ENCODE peak calls at places on chromosomes 6 and 20, in five cellular contexts. One of them, this sample, is unnamed.

GRCh38 chr20:58719258-58719657 is 26.7 kb downstream of the NPEPL1 start:
- DNase-seq in H1: no peak
- DNase-seq in GM12878: no peak
- DNase-seq in K562: no peak
- DNase-seq in HepG2: no peak
- DNase-seq in this sample: no peak

GRCh38 chr6:111890981-111891380 is 17.7 kb upstream of the FYN start:
- DNase-seq in HepG2: no peak
- DNase-seq in K562: no peak
- DNase-seq in GM12878: no peak
- DNase-seq in H1: no peak
- DNase-seq in this sample: no peak

GRCh38 chr6:17907467-17908229 is 79.8 kb downstream of the KIF13A start:
- DNase-seq in H1: no peak
- DNase-seq in HepG2: peak
- DNase-seq in GM12878: no peak
- DNase-seq in K562: peak
- DNase-seq in this sample: peak

GRCh38 chr20:62069741-62070216 is 4.1 kb upstream of the TAF4 start:
- DNase-seq in GM12878: no peak
- DNase-seq in H1: no peak
- DNase-seq in HepG2: no peak
- DNase-seq in K562: no peak
- DNase-seq in this sample: no peak

GRCh38 chr20:12535316-12535715 is 473.5 kb upstream of the SPTLC3 start:
- DNase-seq in K562: no peak
- DNase-seq in HepG2: no peak
- DNase-seq in H1: no peak
- DNase-seq in GM12878: no peak
- DNase-seq in this sample: no peak

GRCh38 chr6:157184202-157185015 is 138.9 kb downstream of the TMEM242 start:
- DNase-seq in H1: peak
- DNase-seq in HepG2: peak
- DNase-seq in K562: peak
- DNase-seq in GM12878: no peak
- DNase-seq in this sample: peak

GRCh38 chr20:47354710-47355488 is 1.6 kb downstream of the ZMYND8 start:
- DNase-seq in H1: no peak
- DNase-seq in HepG2: peak
- DNase-seq in GM12878: no peak
- DNase-seq in K562: no peak
- DNase-seq in this sample: no peak

GRCh38 chr6:10531513-10531912 is 10.4 kb downstream of the GCNT2 start:
- DNase-seq in HepG2: no peak
- DNase-seq in K562: no peak
- DNase-seq in GM12878: no peak
- DNase-seq in H1: no peak
- DNase-seq in this sample: no peak

GRCh38 chr6:13278991-13279390 is 49.3 kb downstream of the TBC1D7 start:
- DNase-seq in K562: no peak
- DNase-seq in GM12878: no peak
- DNase-seq in HepG2: no peak
- DNase-seq in H1: no peak
- DNase-seq in this sample: no peak

GRCh38 chr6:142356271-142356938 is 54.6 kb downstream of the ADGRG6 start:
- DNase-seq in K562: no peak
- DNase-seq in GM12878: no peak
- DNase-seq in H1: no peak
- DNase-seq in HepG2: no peak
- DNase-seq in this sample: no peak

GRCh38 chr20:23314714-23315498 is 35.7 kb upstream of the NXT1 start:
- DNase-seq in GM12878: no peak
- DNase-seq in K562: no peak
- DNase-seq in H1: no peak
- DNase-seq in HepG2: no peak
- DNase-seq in this sample: no peak

GRCh38 chr20:60528141-60528540 is 569.9 kb downstream of the CDH26 start:
- DNase-seq in HepG2: no peak
- DNase-seq in H1: no peak
- DNase-seq in K562: no peak
- DNase-seq in GM12878: no peak
- DNase-seq in this sample: no peak

GRCh38 chr6:28206527-28207243 is 18.4 kb upstream of the ZSCAN9 start:
- DNase-seq in GM12878: no peak
- DNase-seq in K562: no peak
- DNase-seq in H1: no peak
- DNase-seq in HepG2: no peak
- DNase-seq in this sample: no peak

GRCh38 chr20:13296070-13296469 is 75.0 kb downstream of the ISM1 start:
- DNase-seq in H1: no peak
- DNase-seq in HepG2: no peak
- DNase-seq in K562: no peak
- DNase-seq in GM12878: no peak
- DNase-seq in this sample: no peak

GRCh38 chr6:150324044-150324443 is 44.8 kb upstream of the IYD start:
- DNase-seq in K562: no peak
- DNase-seq in GM12878: no peak
- DNase-seq in HepG2: no peak
- DNase-seq in H1: no peak
- DNase-seq in this sample: no peak

GRCh38 chr20:33211817-33212424 is 5.2 kb upstream of the BPIFA3 start:
- DNase-seq in K562: peak
- DNase-seq in H1: peak
- DNase-seq in GM12878: no peak
- DNase-seq in HepG2: peak
- DNase-seq in this sample: peak

GRCh38 chr6:90375681-90376439 is 79.2 kb upstream of the BACH2 start:
- DNase-seq in H1: no peak
- DNase-seq in HepG2: no peak
- DNase-seq in K562: no peak
- DNase-seq in GM12878: no peak
- DNase-seq in this sample: no peak
- TF ChIP-seq JUND in H1: no peak
- TF ChIP-seq JUND in HepG2: no peak
- TF ChIP-seq JUND in K562: no peak
- TF ChIP-seq JUND in GM12878: no peak
- TF ChIP-seq JUND in this sample: no peak

DNA sequence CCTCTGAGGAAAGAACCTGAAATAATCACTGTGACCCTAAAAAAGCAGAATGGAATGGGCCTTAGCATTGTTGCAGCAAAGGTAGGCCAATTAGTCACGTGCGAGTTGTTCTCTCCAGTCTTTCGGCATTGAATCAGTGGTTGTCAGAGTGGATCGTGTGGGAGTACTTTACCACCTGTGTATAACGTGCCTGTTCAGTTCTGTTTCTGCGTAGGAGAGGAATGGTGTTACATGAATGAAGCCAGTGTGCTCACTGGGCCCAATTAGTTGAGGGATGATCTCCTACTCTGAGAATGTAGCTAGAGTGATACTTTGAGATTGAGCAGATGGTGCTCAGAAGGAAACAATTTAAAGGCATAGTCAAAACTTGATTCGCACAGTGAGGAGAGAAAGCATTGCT is 72.5 kb upstream of the KIF25 start:
- DNase-seq in GM12878: no peak
- DNase-seq in HepG2: no peak
- DNase-seq in K562: no peak
- DNase-seq in H1: no peak
- DNase-seq in this sample: no peak
- TF ChIP-seq CEBPB in GM12878: no peak
- TF ChIP-seq CEBPB in HepG2: no peak
- TF ChIP-seq CEBPB in K562: no peak
- TF ChIP-seq CEBPB in H1: no peak
- TF ChIP-seq CEBPB in this sample: no peak

GRCh38 chr6:40852667-40853383 is 186.2 kb downstream of the UNC5CL start:
- DNase-seq in K562: peak
- DNase-seq in H1: no peak
- DNase-seq in GM12878: no peak
- DNase-seq in HepG2: peak
- DNase-seq in this sample: peak
- TF ChIP-seq JUND in K562: no peak
- TF ChIP-seq JUND in H1: no peak
- TF ChIP-seq JUND in GM12878: no peak
- TF ChIP-seq JUND in HepG2: no peak
- TF ChIP-seq JUND in this sample: no peak

GRCh38 chr20:10802201-10802600 is 128.4 kb upstream of the JAG1 start:
- DNase-seq in H1: no peak
- DNase-seq in GM12878: no peak
- DNase-seq in HepG2: no peak
- DNase-seq in K562: no peak
- DNase-seq in this sample: no peak

GRCh38 chr20:10807013-10807412 is 133.2 kb upstream of the JAG1 start:
- DNase-seq in K562: no peak
- DNase-seq in H1: no peak
- DNase-seq in HepG2: no peak
- DNase-seq in GM12878: no peak
- DNase-seq in this sample: no peak

GRCh38 chr20:10805764-10806163 is 132.0 kb upstream of the JAG1 start:
- DNase-seq in GM12878: no peak
- DNase-seq in H1: no peak
- DNase-seq in K562: no peak
- DNase-seq in HepG2: no peak
- DNase-seq in this sample: no peak

DNA sequence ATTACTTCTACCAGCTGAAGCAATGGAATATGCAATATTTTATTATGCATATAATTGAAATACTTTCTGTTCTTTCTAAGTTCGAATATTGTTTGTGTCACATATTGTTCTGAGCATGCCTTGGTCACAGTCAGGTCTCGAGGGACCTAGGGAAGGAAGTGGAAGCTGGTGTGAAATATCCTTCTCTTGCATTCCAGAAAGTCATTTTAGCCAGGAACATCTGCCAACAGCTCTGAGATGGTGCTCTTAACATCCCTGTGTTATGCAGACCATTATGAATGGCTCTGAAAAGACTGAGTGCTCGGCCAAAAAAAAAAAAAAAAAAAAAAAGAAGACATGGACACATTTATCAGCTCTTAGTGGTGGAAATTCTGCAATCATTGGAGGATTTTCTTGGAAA is 132.7 kb upstream of the JAG1 start:
- DNase-seq in H1: no peak
- DNase-seq in HepG2: no peak
- DNase-seq in GM12878: no peak
- DNase-seq in K562: no peak
- DNase-seq in this sample: no peak
- TF ChIP-seq CEBPB in H1: no peak
- TF ChIP-seq CEBPB in HepG2: no peak
- TF ChIP-seq CEBPB in GM12878: no peak
- TF ChIP-seq CEBPB in K562: no peak
- TF ChIP-seq CEBPB in this sample: no peak

GRCh38 chr6:14713561-14713960 is 532.3 kb upstream of the JARID2 start:
- DNase-seq in K562: no peak
- DNase-seq in H1: no peak
- DNase-seq in HepG2: no peak
- DNase-seq in GM12878: no peak
- DNase-seq in this sample: no peak
- TF ChIP-seq JUND in K562: no peak
- TF ChIP-seq JUND in H1: no peak
- TF ChIP-seq JUND in HepG2: no peak
- TF ChIP-seq JUND in GM12878: no peak
- TF ChIP-seq JUND in this sample: no peak

DNA sequence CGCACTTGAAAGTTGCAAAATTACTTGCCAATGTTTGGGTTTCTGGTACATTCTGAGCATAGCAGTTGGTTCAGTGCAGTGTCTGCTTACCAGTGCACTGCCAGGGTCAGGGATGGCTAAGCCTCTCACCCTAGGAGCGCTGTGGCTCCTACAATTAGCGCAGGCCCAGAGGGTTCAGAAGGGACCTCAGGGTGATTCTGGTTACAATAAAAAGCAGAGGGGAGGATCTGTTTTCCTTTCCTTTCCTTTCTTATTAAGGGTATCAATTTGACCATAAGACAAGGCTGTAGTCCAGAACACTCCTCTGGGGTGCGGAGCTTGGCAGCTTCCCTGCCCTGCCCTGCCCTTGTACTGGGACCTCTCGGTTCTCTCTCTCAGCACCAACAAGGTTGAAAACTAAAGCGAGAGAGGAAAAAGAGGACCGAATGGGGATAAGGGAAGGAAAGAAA is 2.6 kb downstream of the MAFB start:
- DNase-seq in H1: no peak
- DNase-seq in K562: no peak
- DNase-seq in GM12878: no peak
- DNase-seq in HepG2: no peak
- DNase-seq in this sample: no peak
- TF ChIP-seq CEBPB in H1: no peak
- TF ChIP-seq CEBPB in K562: no peak
- TF ChIP-seq CEBPB in GM12878: no peak
- TF ChIP-seq CEBPB in HepG2: no peak
- TF ChIP-seq CEBPB in this sample: no peak

DNA sequence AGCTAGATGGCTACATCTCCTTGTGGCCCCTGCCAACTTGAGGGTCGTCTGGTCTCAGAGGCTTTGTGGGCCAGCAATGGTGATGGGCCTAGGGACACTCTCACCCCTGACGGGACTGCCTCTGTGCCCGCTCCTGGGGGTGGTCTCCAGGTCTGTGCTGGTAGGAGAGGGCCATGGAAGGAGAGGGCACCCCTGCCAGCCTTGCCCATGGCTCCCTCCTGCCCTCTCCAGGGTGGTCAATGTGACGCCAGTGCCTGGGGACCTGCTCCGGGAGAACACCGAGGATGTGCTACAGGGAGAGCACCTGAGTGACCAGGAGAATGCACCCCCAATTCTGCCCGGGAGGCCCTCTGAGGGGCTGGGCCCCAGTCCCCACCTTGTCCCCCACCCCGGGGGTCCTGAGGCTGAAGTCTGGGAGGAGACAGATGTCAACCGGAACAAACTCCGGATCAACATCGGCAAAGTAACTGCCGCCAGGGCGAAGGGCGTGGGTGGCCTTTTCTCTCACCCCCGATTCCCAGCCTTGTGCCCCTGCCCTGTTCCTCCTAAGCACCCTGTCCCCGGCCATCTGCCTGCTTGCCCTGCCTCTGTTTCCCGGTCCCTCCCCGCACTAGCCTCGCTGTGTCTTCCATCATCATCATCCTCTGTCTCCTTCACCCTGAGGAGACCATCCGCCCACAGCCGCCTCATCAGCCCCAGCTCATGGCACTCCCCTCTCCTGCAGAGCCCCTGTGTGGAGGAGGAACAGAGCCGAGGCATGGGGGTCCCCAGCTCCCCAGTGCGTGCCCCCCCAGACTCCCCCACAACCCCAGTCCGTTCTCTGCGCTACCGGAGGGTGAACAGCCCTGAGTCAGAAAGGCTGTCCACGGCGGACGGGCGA is 15.8 kb downstream of the TTBK1 start:
- DNase-seq in GM12878: no peak
- DNase-seq in H1: no peak
- DNase-seq in HepG2: no peak
- DNase-seq in K562: no peak
- DNase-seq in this sample: no peak
- TF ChIP-seq JUND in GM12878: no peak
- TF ChIP-seq JUND in H1: no peak
- TF ChIP-seq JUND in HepG2: no peak
- TF ChIP-seq JUND in K562: no peak
- TF ChIP-seq JUND in this sample: no peak

GRCh38 chr20:44153636-44154043 is 33.3 kb downstream of the JPH2 start:
- DNase-seq in HepG2: no peak
- DNase-seq in H1: no peak
- DNase-seq in K562: no peak
- DNase-seq in GM12878: no peak
- DNase-seq in this sample: no peak
- TF ChIP-seq CEBPB in HepG2: no peak
- TF ChIP-seq CEBPB in H1: no peak
- TF ChIP-seq CEBPB in K562: no peak
- TF ChIP-seq CEBPB in GM12878: no peak
- TF ChIP-seq CEBPB in this sample: no peak